ENCODE peak calls at places on chromosomes 6 and 20, in seven cellular contexts. One of them, this sample, is unnamed.

GRCh38 chr6:46011241-46012085 is 4.2 kb downstream of the CLIC5 start:
- DNase-seq in Right ventricle myocardium superior: no peak
- DNase-seq in trophoblast cell: no peak
- DNase-seq in heart left ventricle: no peak
- DNase-seq in endothelial cell: peak; percentile 9
- DNase-seq in fibroblast of lung: no peak
- DNase-seq in EL: peak; percentile 8
- DNase-seq in this sample: no peak

GRCh38 chr6:116969211-116969863 is 92.3 kb downstream of the RFX6 start:
- DNase-seq in Right ventricle myocardium superior: no peak
- DNase-seq in endothelial cell: peak; percentile 27
- DNase-seq in trophoblast cell: peak; percentile 17
- DNase-seq in fibroblast of lung: peak; percentile 63
- DNase-seq in heart left ventricle: no peak
- DNase-seq in EL: peak; percentile 54
- DNase-seq in this sample: no peak

GRCh38 chr6:47552319-47552718 is 74.7 kb downstream of the CD2AP start:
- DNase-seq in endothelial cell: no peak
- DNase-seq in EL: no peak
- DNase-seq in trophoblast cell: no peak
- DNase-seq in heart left ventricle: no peak
- DNase-seq in fibroblast of lung: no peak
- DNase-seq in Right ventricle myocardium superior: no peak
- DNase-seq in this sample: no peak

GRCh38 chr6:163001341-163001740 is 273.6 kb downstream of the PACRG start:
- DNase-seq in EL: no peak
- DNase-seq in Right ventricle myocardium superior: no peak
- DNase-seq in trophoblast cell: no peak
- DNase-seq in fibroblast of lung: no peak
- DNase-seq in heart left ventricle: no peak
- DNase-seq in endothelial cell: no peak
- DNase-seq in this sample: no peak

GRCh38 chr20:57470666-57471495 is 54.1 kb downstream of the CTCFL start:
- DNase-seq in fibroblast of lung: no peak
- DNase-seq in endothelial cell: no peak
- DNase-seq in heart left ventricle: peak; percentile 40
- DNase-seq in Right ventricle myocardium superior: no peak
- DNase-seq in EL: no peak
- DNase-seq in trophoblast cell: no peak
- DNase-seq in this sample: no peak

GRCh38 chr20:17630806-17631195 is 51.2 kb downstream of the RRBP1 start:
- DNase-seq in EL: no peak
- DNase-seq in endothelial cell: no peak
- DNase-seq in fibroblast of lung: no peak
- DNase-seq in Right ventricle myocardium superior: peak; percentile 29
- DNase-seq in heart left ventricle: peak; percentile 27
- DNase-seq in trophoblast cell: no peak
- DNase-seq in this sample: no peak

GRCh38 chr6:125584468-125584939 is 164.9 kb upstream of the HEY2 start:
- DNase-seq in endothelial cell: no peak
- DNase-seq in Right ventricle myocardium superior: peak; percentile 71
- DNase-seq in trophoblast cell: peak; percentile 54
- DNase-seq in heart left ventricle: peak; percentile 74
- DNase-seq in EL: no peak
- DNase-seq in fibroblast of lung: peak; percentile 3
- DNase-seq in this sample: peak; percentile 88

GRCh38 chr6:133986942-133987341 is 33.9 kb downstream of the TBPL1 start:
- DNase-seq in heart left ventricle: no peak
- DNase-seq in EL: no peak
- DNase-seq in endothelial cell: no peak
- DNase-seq in fibroblast of lung: no peak
- DNase-seq in trophoblast cell: no peak
- DNase-seq in Right ventricle myocardium superior: no peak
- DNase-seq in this sample: no peak

GRCh38 chr6:137967689-137968467 is 100.8 kb downstream of the TNFAIP3 start:
- DNase-seq in Right ventricle myocardium superior: no peak
- DNase-seq in endothelial cell: no peak
- DNase-seq in fibroblast of lung: peak; percentile 46
- DNase-seq in heart left ventricle: no peak
- DNase-seq in EL: no peak
- DNase-seq in trophoblast cell: no peak
- DNase-seq in this sample: no peak

GRCh38 chr20:52469143-52469542 is 277.6 kb upstream of the ZFP64 start:
- DNase-seq in heart left ventricle: no peak
- DNase-seq in endothelial cell: no peak
- DNase-seq in EL: no peak
- DNase-seq in trophoblast cell: no peak
- DNase-seq in Right ventricle myocardium superior: no peak
- DNase-seq in fibroblast of lung: no peak
- DNase-seq in this sample: no peak

GRCh38 chr20:47317127-47317895 is 39.2 kb downstream of the ZMYND8 start:
- DNase-seq in fibroblast of lung: peak; percentile 97
- DNase-seq in EL: peak; percentile 99
- DNase-seq in Right ventricle myocardium superior: peak; percentile 78
- DNase-seq in endothelial cell: peak; percentile 33
- DNase-seq in heart left ventricle: peak; percentile 85
- DNase-seq in trophoblast cell: peak; percentile 70
- DNase-seq in this sample: peak; percentile 96

GRCh38 chr6:132948889-132949288 is 134.5 kb downstream of the RPS12 start:
- DNase-seq in EL: no peak
- DNase-seq in heart left ventricle: no peak
- DNase-seq in Right ventricle myocardium superior: no peak
- DNase-seq in trophoblast cell: no peak
- DNase-seq in endothelial cell: no peak
- DNase-seq in fibroblast of lung: no peak
- DNase-seq in this sample: no peak

GRCh38 chr20:59831024-59831900 is 102.2 kb downstream of the SYCP2 start:
- DNase-seq in Right ventricle myocardium superior: peak; percentile 39
- DNase-seq in fibroblast of lung: no peak
- DNase-seq in endothelial cell: no peak
- DNase-seq in heart left ventricle: no peak
- DNase-seq in EL: no peak
- DNase-seq in trophoblast cell: no peak
- DNase-seq in this sample: no peak

GRCh38 chr6:169619650-169620049 is 82.2 kb downstream of the WDR27 start:
- DNase-seq in fibroblast of lung: peak; percentile 14
- DNase-seq in heart left ventricle: no peak
- DNase-seq in EL: peak; percentile 61
- DNase-seq in trophoblast cell: peak; percentile 38
- DNase-seq in endothelial cell: no peak
- DNase-seq in Right ventricle myocardium superior: no peak
- DNase-seq in this sample: no peak

GRCh38 chr6:139342957-139343750 is 31.3 kb downstream of the CITED2 start:
- DNase-seq in fibroblast of lung: no peak
- DNase-seq in EL: no peak
- DNase-seq in heart left ventricle: no peak
- DNase-seq in endothelial cell: no peak
- DNase-seq in Right ventricle myocardium superior: no peak
- DNase-seq in trophoblast cell: no peak
- DNase-seq in this sample: no peak

GRCh38 chr20:361562-361961 is 14.7 kb downstream of the NRSN2 start:
- DNase-seq in trophoblast cell: no peak
- DNase-seq in Right ventricle myocardium superior: no peak
- DNase-seq in heart left ventricle: no peak
- DNase-seq in EL: no peak
- DNase-seq in endothelial cell: no peak
- DNase-seq in fibroblast of lung: no peak
- DNase-seq in this sample: no peak

GRCh38 chr20:1687053-1687452 is 29.5 kb upstream of the SIRPG start:
- DNase-seq in fibroblast of lung: no peak
- DNase-seq in endothelial cell: no peak
- DNase-seq in heart left ventricle: no peak
- DNase-seq in Right ventricle myocardium superior: no peak
- DNase-seq in trophoblast cell: no peak
- DNase-seq in EL: no peak
- DNase-seq in this sample: no peak

GRCh38 chr6:160428069-160428430 is 79.9 kb downstream of the SLC22A3 start:
- DNase-seq in heart left ventricle: peak; percentile 79
- DNase-seq in fibroblast of lung: peak; percentile 72
- DNase-seq in EL: no peak
- DNase-seq in endothelial cell: no peak
- DNase-seq in trophoblast cell: no peak
- DNase-seq in Right ventricle myocardium superior: peak; percentile 83
- DNase-seq in this sample: peak; percentile 24

GRCh38 chr6:45394586-45395095 is 16.9 kb upstream of the SUPT3H start:
- DNase-seq in endothelial cell: no peak
- DNase-seq in fibroblast of lung: no peak
- DNase-seq in heart left ventricle: no peak
- DNase-seq in EL: no peak
- DNase-seq in trophoblast cell: peak; percentile 64
- DNase-seq in Right ventricle myocardium superior: no peak
- DNase-seq in this sample: no peak

GRCh38 chr6:342832-343179 is 48.7 kb upstream of the IRF4 start:
- DNase-seq in trophoblast cell: no peak
- DNase-seq in EL: no peak
- DNase-seq in heart left ventricle: no peak
- DNase-seq in Right ventricle myocardium superior: no peak
- DNase-seq in endothelial cell: no peak
- DNase-seq in fibroblast of lung: no peak
- DNase-seq in this sample: no peak